ENCODE peak calls at places on chromosomes 11 and 22, in nine cellular contexts. T, Q, W, X, J, H, Z, N and V are unnamed samples.

GRCh38 chr11:74932797-74933196 is 16.1 kb downstream of the XRRA1 start:
- DNase-seq in H (no peak), N (no peak), W (no peak), Z (no peak), T (no peak), X (no peak), J (no peak), Q (no peak), V (no peak)

GRCh38 chr11:104623518-104623917 is 274.7 kb downstream of the CASP12 start:
- DNase-seq in Q (no peak), W (no peak), N (no peak), X (no peak), H (peak; percentile 0), T (no peak), Z (no peak), J (no peak), V (no peak)

GRCh38 chr11:16832193-16832539 is 93.7 kb downstream of the C11orf58 start:
- DNase-seq in Z (no peak), W (no peak), Q (no peak), J (no peak), X (no peak), H (no peak), N (no peak), T (no peak), V (no peak)

GRCh38 chr11:22432331-22433065 is 94.3 kb downstream of the SLC17A6 start:
- DNase-seq in Z (no peak), N (peak; percentile 19), X (no peak), H (no peak), J (peak; percentile 62), T (no peak), Q (peak; percentile 13), W (peak; percentile 64), V (no peak)

GRCh38 chr11:16402654-16403447 is 46.5 kb upstream of the SOX6 start:
- DNase-seq in X (no peak), H (no peak), N (no peak), J (no peak), W (no peak), T (no peak), Q (no peak), Z (no peak), V (no peak)

GRCh38 chr11:81219661-81220060 is 1514.0 kb downstream of the FAM181B start:
- DNase-seq in H (no peak), X (no peak), J (no peak), T (no peak), Z (no peak), Q (no peak), N (no peak), W (no peak), V (no peak)

GRCh38 chr11:68012843-68013610 is 2.9 kb downstream of the ALDH3B1 start:
- DNase-seq in W (no peak), H (peak; percentile 88), Q (peak; percentile 79), N (no peak), X (no peak), Z (no peak), T (no peak), J (peak; percentile 68), V (no peak)

GRCh38 chr11:106131998-106132397 is 54.5 kb downstream of the AASDHPPT start:
- DNase-seq in T (no peak), Z (no peak), W (no peak), J (no peak), N (no peak), Q (no peak), X (no peak), H (no peak), V (no peak)

GRCh38 chr22:47088480-47089145 is 326.2 kb downstream of the TBC1D22A start:
- DNase-seq in J (no peak), N (no peak), W (no peak), H (no peak), Q (no peak), Z (no peak), X (no peak), T (peak; percentile 63), V (no peak)

GRCh38 chr11:78347956-78348355 is 69.7 kb downstream of the GAB2 start:
- DNase-seq in J (no peak), X (no peak), W (no peak), N (no peak), T (no peak), Q (no peak), Z (no peak), H (no peak), V (no peak)

GRCh38 chr11:70158201-70158600 is 44.9 kb upstream of the FADD start:
- DNase-seq in T (peak; percentile 15), N (no peak), W (no peak), Q (no peak), X (no peak), Z (no peak), J (no peak), H (peak; percentile 59), V (no peak)

GRCh38 chr11:131229221-131229620 is 141.2 kb upstream of the NTM start:
- DNase-seq in H (no peak), J (no peak), W (no peak), X (no peak), N (no peak), Q (no peak), T (no peak), Z (no peak), V (no peak)

GRCh38 chr11:208177-208916 is 839 bp downstream of the RIC8A start:
- DNase-seq in H (peak; percentile 79), Q (no peak), T (peak; percentile 83), J (peak; percentile 88), N (peak; percentile 89), W (peak; percentile 74), Z (peak; percentile 76), X (peak; percentile 76), V (peak; percentile 79)

GRCh38 chr11:35303596-35304392 is 115.6 kb downstream of the SLC1A2 start:
- DNase-seq in H (no peak), T (peak; percentile 12), Q (no peak), N (no peak), W (peak; percentile 41), X (no peak), Z (no peak), J (peak; percentile 65), V (no peak)